ENCODE peak calls at places on chromosomes 5 and 9, in five cellular contexts. F is breast epithelium, W is nucleus accumbens, K is cardiac fibroblast, O is right atrium auricular region. P is an unnamed sample.

GRCh38 chr9:27763831-27764230 is 190.6 kb upstream of the C9orf72 start:
- DNase-seq in O (no peak), F (no peak), K (no peak), W (no peak), P (no peak)

GRCh38 chr5:96714951-96715451 is 52.8 kb downstream of the CAST start:
- DNase-seq in W (no peak), K (peak), F (no peak), O (no peak), P (peak)

GRCh38 chr5:125481506-125482455 is 735.3 kb upstream of the ZNF608 start:
- DNase-seq in F (no peak), W (no peak), O (no peak), K (no peak), P (no peak)

GRCh38 chr5:121350493-121350892 is 501.2 kb upstream of the FTMT start:
- DNase-seq in K (peak), W (no peak), F (no peak), O (no peak), P (no peak)

GRCh38 chr5:58378613-58379385 is 81.1 kb downstream of the PLK2 start:
- DNase-seq in W (no peak), K (peak), F (no peak), O (no peak), P (no peak)

GRCh38 chr9:2489838-2490314 is 131.7 kb upstream of the VLDLR start:
- DNase-seq in W (no peak), K (peak), F (no peak), O (no peak), P (no peak)

GRCh38 chr9:125430611-125431305 is 169.1 kb downstream of the GAPVD1 start:
- DNase-seq in K (no peak), O (no peak), W (no peak), F (no peak), P (no peak)

GRCh38 chr5:148467958-148468357 is 84.2 kb downstream of the FBXO38 start:
- DNase-seq in K (no peak), F (no peak), W (no peak), O (no peak), P (no peak)

GRCh38 chr9:76634356-76635054 is 129.7 kb upstream of the PCA3 start:
- DNase-seq in O (no peak), F (no peak), W (no peak), K (peak), P (no peak)

GRCh38 chr5:54311178-54311811 is 922 bp upstream of the ARL15 start:
- DNase-seq in O (no peak), K (peak), W (no peak), F (no peak), P (no peak)

GRCh38 chr9:133117271-133118178 is 3.5 kb downstream of the RALGDS start:
- DNase-seq in K (no peak), F (no peak), O (no peak), W (peak), P (peak)

GRCh38 chr5:154966081-154966841 is 25.4 kb downstream of the MRPL22 start:
- DNase-seq in O (no peak), K (peak), W (no peak), F (no peak), P (no peak)

GRCh38 chr5:115258001-115258400 is 4.7 kb downstream of the PGGT1B start:
- DNase-seq in O (no peak), F (no peak), W (no peak), K (peak), P (no peak)